ENCODE peak calls at places on chromosomes 5 and 9, in five cellular contexts. A is Right ventricle myocardium superior, K is mesendoderm, Y is cardiac fibroblast, Q is endothelial cell. T is an unnamed sample.

GRCh38 chr9:124297553-124297905 is 39.8 kb downstream of the NEK6 start:
- DNase-seq in A (peak), K (peak), Y (peak), Q (no peak), T (no peak)

GRCh38 chr9:36207016-36207415 is 16.3 kb downstream of the CLTA start:
- DNase-seq in A (no peak), K (peak), Y (no peak), Q (no peak), T (no peak)

GRCh38 chr5:10396552-10396951 is 43.1 kb downstream of the MARCHF6 start:
- DNase-seq in A (no peak), K (no peak), Y (no peak), Q (no peak), T (no peak)

GRCh38 chr5:25862276-25862675 is 1176.1 kb downstream of the CDH9 start:
- DNase-seq in A (no peak), K (peak), Y (no peak), Q (no peak), T (peak)

GRCh38 chr5:172904643-172905345 is 54.4 kb upstream of the RPL26L1 start:
- DNase-seq in A (peak), K (peak), Y (peak), Q (no peak), T (peak)

GRCh38 chr5:143033535-143034260 is 263.5 kb downstream of the ARHGAP26 start:
- DNase-seq in A (no peak), K (no peak), Y (peak), Q (no peak), T (no peak)

GRCh38 chr5:31725996-31726395 is 87.1 kb downstream of the PDZD2 start:
- DNase-seq in A (no peak), K (no peak), Y (no peak), Q (no peak), T (no peak)

GRCh38 chr9:79256691-79257213 is 315.0 kb upstream of the TLE4 start:
- DNase-seq in A (no peak), K (no peak), Y (peak), Q (no peak), T (peak)

GRCh38 chr5:94245608-94246007 is 372.8 kb downstream of the KIAA0825 start:
- DNase-seq in A (peak), K (no peak), Y (no peak), Q (no peak), T (no peak)

GRCh38 chr5:106481375-106481774 is 1189.4 kb downstream of the EFNA5 start:
- DNase-seq in A (no peak), K (no peak), Y (no peak), Q (no peak), T (no peak)

GRCh38 chr5:167020418-167020817 is 1271.0 kb upstream of the WWC1 start:
- DNase-seq in A (no peak), K (no peak), Y (no peak), Q (no peak), T (no peak)

GRCh38 chr5:94777163-94777885 is 158.9 kb downstream of the SLF1 start:
- DNase-seq in A (no peak), K (no peak), Y (no peak), Q (no peak), T (peak)

GRCh38 chr9:130191749-130192120 is 19.5 kb downstream of the NCS1 start:
- DNase-seq in A (no peak), K (no peak), Y (no peak), Q (no peak), T (peak)

GRCh38 chr5:178278358-178279023 is 45.9 kb upstream of the PHYKPL start:
- DNase-seq in A (peak), K (no peak), Y (no peak), Q (no peak), T (no peak)

GRCh38 chr5:76192837-76193236 is 109.7 kb downstream of the SV2C start:
- DNase-seq in A (no peak), K (no peak), Y (no peak), Q (no peak), T (no peak)

GRCh38 chr5:37111426-37112382 is 137.5 kb downstream of the CPLANE1 start:
- DNase-seq in A (no peak), K (no peak), Y (no peak), Q (no peak), T (no peak)

GRCh38 chr5:82174128-82174918 is 103.8 kb downstream of the RPS23 start:
- DNase-seq in A (peak), K (peak), Y (peak), Q (peak), T (peak)

GRCh38 chr5:75412111-75412990 is 75.3 kb downstream of the HMGCR start:
- DNase-seq in A (no peak), K (peak), Y (peak), Q (no peak), T (no peak)

GRCh38 chr9:27117489-27118135 is 8.6 kb downstream of the TEK start:
- DNase-seq in A (peak), K (peak), Y (peak), Q (peak), T (no peak)

GRCh38 chr5:171703116-171703515 is 82.5 kb upstream of the SMIM23 start:
- DNase-seq in A (no peak), K (no peak), Y (no peak), Q (no peak), T (no peak)

GRCh38 chr5:4188704-4189103 is 593.1 kb downstream of the IRX1 start:
- DNase-seq in A (no peak), K (peak), Y (no peak), Q (no peak), T (no peak)

GRCh38 chr5:127963931-127964330 is 119.6 kb upstream of the SLC12A2 start:
- DNase-seq in A (no peak), K (no peak), Y (no peak), Q (no peak), T (no peak)

GRCh38 chr5:6328173-6328572 is 50.2 kb downstream of the MED10 start:
- DNase-seq in A (no peak), K (peak), Y (peak), Q (peak), T (no peak)

GRCh38 chr9:106486685-106487084 is 376.3 kb upstream of the ZNF462 start:
- DNase-seq in A (no peak), K (no peak), Y (no peak), Q (no peak), T (no peak)

GRCh38 chr9:82682431-82682830 is 380.5 kb downstream of the RASEF start:
- DNase-seq in A (no peak), K (no peak), Y (no peak), Q (no peak), T (no peak)

GRCh38 chr5:117494208-117494607 is 919.6 kb upstream of the SEMA6A start:
- DNase-seq in A (no peak), K (no peak), Y (peak), Q (no peak), T (no peak)

GRCh38 chr9:102521097-102521755 is 473.9 kb upstream of the CYLC2 start:
- DNase-seq in A (no peak), K (no peak), Y (no peak), Q (no peak), T (no peak)

GRCh38 chr9:17775646-17776045 is 196.8 kb downstream of the SH3GL2 start:
- DNase-seq in A (no peak), K (no peak), Y (no peak), Q (no peak), T (no peak)

GRCh38 chr9:2018764-2019548 is 3.8 kb downstream of the SMARCA2 start:
- DNase-seq in A (no peak), K (no peak), Y (no peak), Q (no peak), T (no peak)

GRCh38 chr9:98519641-98520040 is 189.1 kb downstream of the GABBR2 start:
- DNase-seq in A (no peak), K (no peak), Y (no peak), Q (no peak), T (no peak)

GRCh38 chr5:33781286-33781685 is 110.5 kb downstream of the ADAMTS12 start:
- DNase-seq in A (no peak), K (peak), Y (peak), Q (no peak), T (no peak)

GRCh38 chr9:136077491-136077890 is 17.6 kb downstream of the NACC2 start:
- DNase-seq in A (no peak), K (no peak), Y (no peak), Q (no peak), T (no peak)

GRCh38 chr5:109865636-109866035 is 175.9 kb downstream of the MAN2A1 start:
- DNase-seq in A (no peak), K (no peak), Y (peak), Q (no peak), T (peak)